ENCODE peak calls at places on chromosome 7, in four cellular contexts. One of them, this sample, is unnamed. For H3K9me3, the result is how much of the 10 kb centered on the place peaks cover.

GRCh38 chr7:84697506-84697905 is 489.4 kb downstream of the SEMA3D start:
- DNase-seq in left ventricle myocardium inferior: no peak
- DNase-seq in GM23248: peak
- DNase-seq in CD4-positive, alpha-beta memory T cell: no peak
- DNase-seq in this sample: no peak

GRCh38 chr7:129469930-129470329 is 32.4 kb upstream of the SMKR1 start:
- DNase-seq in left ventricle myocardium inferior: no peak
- DNase-seq in CD4-positive, alpha-beta memory T cell: no peak
- DNase-seq in GM23248: no peak
- DNase-seq in this sample: no peak

GRCh38 chr7:88224596-88225275 is 4.9 kb upstream of the SRI start:
- DNase-seq in CD4-positive, alpha-beta memory T cell: no peak
- DNase-seq in GM23248: peak
- DNase-seq in left ventricle myocardium inferior: no peak
- DNase-seq in this sample: no peak

GRCh38 chr7:129184979-129185670 is 3.3 kb upstream of the SMO start:
- DNase-seq in CD4-positive, alpha-beta memory T cell: no peak
- DNase-seq in GM23248: no peak
- DNase-seq in left ventricle myocardium inferior: no peak
- DNase-seq in this sample: no peak

GRCh38 chr7:38673795-38674194 is 42.6 kb upstream of the AMPH start:
- DNase-seq in GM23248: peak
- DNase-seq in left ventricle myocardium inferior: no peak
- DNase-seq in CD4-positive, alpha-beta memory T cell: no peak
- DNase-seq in this sample: no peak

GRCh38 chr7:128744366-128744905 is 5.3 kb downstream of the CALU start:
- DNase-seq in GM23248: no peak
- DNase-seq in CD4-positive, alpha-beta memory T cell: no peak
- DNase-seq in left ventricle myocardium inferior: no peak
- DNase-seq in this sample: no peak

GRCh38 chr7:131040467-131040932 is 287.2 kb upstream of the MKLN1 start:
- DNase-seq in left ventricle myocardium inferior: no peak
- DNase-seq in GM23248: peak
- DNase-seq in CD4-positive, alpha-beta memory T cell: peak
- DNase-seq in this sample: no peak

GRCh38 chr7:117350027-117350426 is 27.2 kb upstream of the WNT2 start:
- DNase-seq in GM23248: no peak
- DNase-seq in CD4-positive, alpha-beta memory T cell: no peak
- DNase-seq in left ventricle myocardium inferior: no peak
- DNase-seq in this sample: no peak

GRCh38 chr7:99098824-99099498 is 44.9 kb downstream of the SMURF1 start:
- DNase-seq in GM23248: peak
- DNase-seq in left ventricle myocardium inferior: no peak
- DNase-seq in CD4-positive, alpha-beta memory T cell: no peak
- DNase-seq in this sample: no peak

GRCh38 chr7:79282882-79283602 is 170.4 kb downstream of the MAGI2 start:
- DNase-seq in GM23248: peak
- DNase-seq in left ventricle myocardium inferior: no peak
- DNase-seq in CD4-positive, alpha-beta memory T cell: no peak
- DNase-seq in this sample: no peak

GRCh38 chr7:102061981-102062390 is 224.7 kb upstream of the SH2B2 start:
- DNase-seq in left ventricle myocardium inferior: no peak
- DNase-seq in CD4-positive, alpha-beta memory T cell: no peak
- DNase-seq in GM23248: no peak
- DNase-seq in this sample: peak

GRCh38 chr7:157682064-157682945 is 345.5 kb downstream of the DNAJB6 start:
- DNase-seq in GM23248: no peak
- DNase-seq in left ventricle myocardium inferior: no peak
- DNase-seq in CD4-positive, alpha-beta memory T cell: no peak
- DNase-seq in this sample: no peak

GRCh38 chr7:33062023-33062781 is at the start of gene NT5C3A:
- DNase-seq in left ventricle myocardium inferior: no peak
- DNase-seq in CD4-positive, alpha-beta memory T cell: no peak
- DNase-seq in GM23248: peak
- DNase-seq in this sample: no peak

GRCh38 chr7:16309129-16309528 is 112.2 kb downstream of the CRPPA start:
- DNase-seq in left ventricle myocardium inferior: no peak
- DNase-seq in CD4-positive, alpha-beta memory T cell: no peak
- DNase-seq in GM23248: no peak
- DNase-seq in this sample: no peak

GRCh38 chr7:132211971-132212370 is 364.3 kb downstream of the PLXNA4 start:
- DNase-seq in left ventricle myocardium inferior: no peak
- DNase-seq in CD4-positive, alpha-beta memory T cell: no peak
- DNase-seq in GM23248: no peak
- DNase-seq in this sample: no peak

GRCh38 chr7:131182446-131183075 is 145.1 kb upstream of the MKLN1 start:
- DNase-seq in GM23248: no peak
- DNase-seq in left ventricle myocardium inferior: no peak
- DNase-seq in CD4-positive, alpha-beta memory T cell: no peak
- DNase-seq in this sample: no peak

GRCh38 chr7:50068026-50068425 is 25.0 kb downstream of the ZPBP start:
- DNase-seq in CD4-positive, alpha-beta memory T cell: peak
- DNase-seq in GM23248: peak
- DNase-seq in left ventricle myocardium inferior: no peak
- DNase-seq in this sample: no peak

GRCh38 chr7:95436407-95436806 is 1.6 kb upstream of the PON2 start:
- DNase-seq in left ventricle myocardium inferior: no peak
- DNase-seq in CD4-positive, alpha-beta memory T cell: no peak
- DNase-seq in GM23248: no peak
- DNase-seq in this sample: no peak

GRCh38 chr7:139783647-139784385 is 6.0 kb upstream of the HIPK2 start:
- DNase-seq in CD4-positive, alpha-beta memory T cell: no peak
- DNase-seq in left ventricle myocardium inferior: no peak
- DNase-seq in GM23248: no peak
- DNase-seq in this sample: no peak

GRCh38 chr7:110573862-110574528 is 516.9 kb upstream of the LRRN3 start:
- DNase-seq in CD4-positive, alpha-beta memory T cell: no peak
- DNase-seq in left ventricle myocardium inferior: no peak
- DNase-seq in GM23248: peak
- DNase-seq in this sample: no peak

GRCh38 chr7:44068054-44068453 is 2.7 kb upstream of the PGAM2 start:
- DNase-seq in GM23248: peak
- DNase-seq in CD4-positive, alpha-beta memory T cell: no peak
- DNase-seq in left ventricle myocardium inferior: no peak
- DNase-seq in this sample: peak

GRCh38 chr7:78683566-78683965 is 769.9 kb downstream of the MAGI2 start:
- DNase-seq in GM23248: no peak
- DNase-seq in left ventricle myocardium inferior: no peak
- DNase-seq in CD4-positive, alpha-beta memory T cell: no peak
- DNase-seq in this sample: no peak

GRCh38 chr7:80230327-80230726 is 95.7 kb downstream of the GNAI1 start:
- DNase-seq in GM23248: peak
- DNase-seq in left ventricle myocardium inferior: no peak
- DNase-seq in CD4-positive, alpha-beta memory T cell: no peak
- DNase-seq in this sample: no peak

GRCh38 chr7:128374041-128374440 is 12.6 kb upstream of the PRRT4 start:
- DNase-seq in left ventricle myocardium inferior: no peak
- DNase-seq in CD4-positive, alpha-beta memory T cell: no peak
- DNase-seq in GM23248: no peak
- DNase-seq in this sample: no peak

GRCh38 chr7:94245500-94245899 is 149.2 kb upstream of the COL1A2 start:
- DNase-seq in CD4-positive, alpha-beta memory T cell: no peak
- DNase-seq in GM23248: peak
- DNase-seq in left ventricle myocardium inferior: no peak
- DNase-seq in this sample: no peak

GRCh38 chr7:30683306-30683705 is 1.1 kb upstream of the CRHR2 start:
- DNase-seq in left ventricle myocardium inferior: no peak
- DNase-seq in GM23248: no peak
- DNase-seq in CD4-positive, alpha-beta memory T cell: no peak
- DNase-seq in this sample: no peak

GRCh38 chr7:30679664-30680063 is 2.6 kb downstream of the CRHR2 start:
- DNase-seq in left ventricle myocardium inferior: no peak
- DNase-seq in CD4-positive, alpha-beta memory T cell: no peak
- DNase-seq in GM23248: no peak
- DNase-seq in this sample: no peak

GRCh38 chr7:30682131-30683083 is at the start of gene CRHR2:
- DNase-seq in GM23248: peak
- DNase-seq in left ventricle myocardium inferior: peak
- DNase-seq in CD4-positive, alpha-beta memory T cell: peak
- DNase-seq in this sample: no peak

GRCh38 chr7:30683839-30684238 is 1.6 kb upstream of the CRHR2 start:
- DNase-seq in GM23248: no peak
- DNase-seq in CD4-positive, alpha-beta memory T cell: no peak
- DNase-seq in left ventricle myocardium inferior: no peak
- DNase-seq in this sample: no peak

GRCh38 chr7:30681262-30682130 is 760 bp downstream of the CRHR2 start:
- DNase-seq in CD4-positive, alpha-beta memory T cell: no peak
- DNase-seq in GM23248: peak
- DNase-seq in left ventricle myocardium inferior: no peak
- DNase-seq in this sample: peak
- H3K4me3 ChIP-seq in CD4-positive, alpha-beta memory T cell: no peak
- H3K4me3 ChIP-seq in GM23248: no peak
- H3K4me3 ChIP-seq in left ventricle myocardium inferior: peak
- H3K4me3 ChIP-seq in this sample: peak

GRCh38 chr7:135558881-135559280 is 1.2 kb downstream of the NUP205 start:
- DNase-seq in GM23248: no peak
- DNase-seq in left ventricle myocardium inferior: no peak
- DNase-seq in CD4-positive, alpha-beta memory T cell: no peak
- DNase-seq in this sample: no peak
- H3K27ac ChIP-seq in GM23248: peak
- H3K27ac ChIP-seq in left ventricle myocardium inferior: peak
- H3K27ac ChIP-seq in CD4-positive, alpha-beta memory T cell: peak
- H3K27ac ChIP-seq in this sample: peak

GRCh38 chr7:152922318-152923081 is 162.9 kb downstream of the ACTR3B start:
- DNase-seq in GM23248: no peak
- DNase-seq in left ventricle myocardium inferior: no peak
- DNase-seq in CD4-positive, alpha-beta memory T cell: no peak
- DNase-seq in this sample: no peak
- H3K9me3 ChIP-seq in GM23248: under half
- H3K9me3 ChIP-seq in left ventricle myocardium inferior: under half
- H3K9me3 ChIP-seq in CD4-positive, alpha-beta memory T cell: under half
- H3K9me3 ChIP-seq in this sample: under half

GRCh38 chr7:194996-195829 is 2.8 kb downstream of the FAM20C start:
- DNase-seq in GM23248: peak
- DNase-seq in CD4-positive, alpha-beta memory T cell: no peak
- DNase-seq in left ventricle myocardium inferior: no peak
- DNase-seq in this sample: no peak
- H3K4me3 ChIP-seq in GM23248: peak
- H3K4me3 ChIP-seq in CD4-positive, alpha-beta memory T cell: no peak
- H3K4me3 ChIP-seq in left ventricle myocardium inferior: peak
- H3K4me3 ChIP-seq in this sample: peak

GRCh38 chr7:100889761-100890639 is 485 bp upstream of the UFSP1 start:
- DNase-seq in left ventricle myocardium inferior: peak
- DNase-seq in GM23248: peak
- DNase-seq in CD4-positive, alpha-beta memory T cell: peak
- DNase-seq in this sample: peak
- H3K27ac ChIP-seq in left ventricle myocardium inferior: peak
- H3K27ac ChIP-seq in GM23248: peak
- H3K27ac ChIP-seq in CD4-positive, alpha-beta memory T cell: peak
- H3K27ac ChIP-seq in this sample: peak

DNA sequence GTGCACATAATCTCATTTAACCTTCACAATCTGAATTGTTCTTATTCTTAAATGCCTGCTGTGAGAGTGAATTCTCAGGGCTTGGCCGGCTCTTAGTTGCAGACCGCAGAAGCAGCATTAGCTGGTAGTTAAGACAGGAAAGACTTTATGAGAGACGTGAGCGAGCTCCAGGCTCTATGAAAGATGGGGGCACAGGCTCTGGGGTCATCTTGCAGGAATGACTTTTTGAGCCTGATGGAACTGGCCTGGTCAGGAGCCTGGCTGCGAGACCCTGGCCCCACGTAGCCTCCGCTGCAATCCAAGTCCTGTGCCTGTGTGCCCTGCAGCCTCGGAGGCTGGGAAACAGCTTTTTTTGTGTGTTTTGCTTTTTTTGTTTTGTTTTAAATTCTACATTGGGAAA is 958.8 kb upstream of the ZNF722 start:
- DNase-seq in left ventricle myocardium inferior: no peak
- DNase-seq in CD4-positive, alpha-beta memory T cell: no peak
- DNase-seq in GM23248: no peak
- DNase-seq in this sample: no peak
- H3K9me3 ChIP-seq in left ventricle myocardium inferior: under half
- H3K9me3 ChIP-seq in CD4-positive, alpha-beta memory T cell: under half
- H3K9me3 ChIP-seq in GM23248: under half
- H3K9me3 ChIP-seq in this sample: under half

GRCh38 chr7:1667566-1668485 is 2.3 kb upstream of the ELFN1 start:
- DNase-seq in GM23248: no peak
- DNase-seq in left ventricle myocardium inferior: no peak
- DNase-seq in CD4-positive, alpha-beta memory T cell: no peak
- DNase-seq in this sample: peak

GRCh38 chr7:1666779-1667565 is 3.1 kb upstream of the ELFN1 start:
- DNase-seq in CD4-positive, alpha-beta memory T cell: no peak
- DNase-seq in left ventricle myocardium inferior: no peak
- DNase-seq in GM23248: peak
- DNase-seq in this sample: peak

GRCh38 chr7:1664711-1665591 is 5.1 kb upstream of the ELFN1 start:
- DNase-seq in CD4-positive, alpha-beta memory T cell: peak
- DNase-seq in left ventricle myocardium inferior: peak
- DNase-seq in GM23248: peak
- DNase-seq in this sample: peak

GRCh38 chr7:1665721-1666250 is 4.3 kb upstream of the ELFN1 start:
- DNase-seq in left ventricle myocardium inferior: peak
- DNase-seq in CD4-positive, alpha-beta memory T cell: no peak
- DNase-seq in GM23248: peak
- DNase-seq in this sample: peak

DNA sequence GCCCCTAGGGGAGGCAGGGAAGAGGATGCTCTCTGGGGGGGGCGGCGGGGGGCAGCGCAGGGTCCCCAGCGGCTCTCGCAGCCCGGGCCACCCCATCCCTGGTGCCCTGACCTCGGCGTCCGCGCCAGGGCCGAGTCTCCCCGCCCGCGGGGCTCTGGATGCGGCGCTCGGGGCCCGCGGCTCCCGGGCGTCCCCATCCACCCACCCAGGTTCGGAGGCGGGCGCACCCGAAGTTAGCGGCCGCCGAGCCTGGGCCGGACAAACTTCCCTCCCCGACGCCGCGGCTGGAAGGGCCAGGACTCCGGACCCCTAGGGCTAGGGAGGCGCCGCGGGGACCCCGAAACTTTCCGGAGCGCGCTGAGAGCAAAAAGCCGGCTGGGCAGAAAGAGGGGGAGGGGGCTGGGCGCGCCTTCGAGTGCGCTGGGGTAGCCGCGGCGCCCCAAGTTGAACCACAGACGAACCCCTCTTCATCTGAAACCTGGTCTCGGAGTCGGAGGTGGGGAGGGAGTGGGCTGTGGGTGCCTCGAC is 3.8 kb upstream of the ELFN1 start:
- DNase-seq in GM23248: peak
- DNase-seq in left ventricle myocardium inferior: no peak
- DNase-seq in CD4-positive, alpha-beta memory T cell: no peak
- DNase-seq in this sample: peak
- H3K4me3 ChIP-seq in GM23248: peak
- H3K4me3 ChIP-seq in left ventricle myocardium inferior: peak
- H3K4me3 ChIP-seq in CD4-positive, alpha-beta memory T cell: no peak
- H3K4me3 ChIP-seq in this sample: peak

DNA sequence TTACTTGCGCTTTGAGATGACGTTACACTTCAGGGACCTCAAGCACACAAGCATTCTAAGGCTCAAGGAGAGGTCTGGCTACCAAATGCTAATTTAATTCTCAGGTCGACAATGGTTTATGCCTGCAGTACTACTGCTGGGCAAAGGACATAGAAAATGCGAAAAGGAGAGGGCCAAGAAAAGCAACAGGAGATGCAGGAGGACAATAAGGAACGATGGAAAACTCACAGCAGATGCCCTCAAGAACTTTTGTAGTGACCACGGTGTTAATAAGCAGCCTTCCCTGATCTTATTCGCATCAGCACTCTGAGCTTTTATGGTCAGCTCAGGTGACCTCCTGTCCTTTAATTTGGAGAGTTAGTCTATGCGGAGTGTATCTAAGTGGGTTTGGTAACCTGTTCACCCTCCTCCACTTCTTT is 146.3 kb downstream of the GPR85 start:
- DNase-seq in CD4-positive, alpha-beta memory T cell: no peak
- DNase-seq in left ventricle myocardium inferior: no peak
- DNase-seq in GM23248: no peak
- DNase-seq in this sample: no peak
- H3K27ac ChIP-seq in CD4-positive, alpha-beta memory T cell: peak
- H3K27ac ChIP-seq in left ventricle myocardium inferior: peak
- H3K27ac ChIP-seq in GM23248: peak
- H3K27ac ChIP-seq in this sample: peak